ENCODE peak calls at places on chromosomes 1 and 21, in ten cellular contexts. B is bronchial epithelial cell, N is A549, H is GM12865, F is HFF-Myc, I is upper lobe of right lung, M is IMR-90, R is WTC11, L is heart right ventricle, S is GM13977. W is an unnamed sample.

GRCh38 chr1:180926164-180926981 is 13.7 kb downstream of the KIAA1614 start:
- DNase-seq in B (no peak), N (no peak), H (no peak), F (peak; percentile 9), I (no peak), M (peak; percentile 43), R (no peak), L (peak; percentile 75), S (no peak), W (no peak)

GRCh38 chr21:34639882-34640788 is 25.2 kb upstream of the RCAN1 start:
- DNase-seq in B (no peak), N (no peak), H (peak; percentile 86), F (no peak), I (no peak), M (peak; percentile 13), R (no peak), L (no peak), S (peak; percentile 40), W (peak; percentile 49)

GRCh38 chr1:54872041-54872342 is 15.0 kb downstream of the DHCR24 start:
- DNase-seq in B (no peak), N (no peak), H (no peak), F (no peak), I (no peak), M (no peak), R (no peak), L (no peak), S (no peak), W (no peak)

GRCh38 chr1:181588631-181589030 is 105.3 kb downstream of the CACNA1E start:
- DNase-seq in B (peak; percentile 38), N (no peak), H (no peak), F (no peak), I (no peak), M (no peak), R (no peak), L (no peak), S (no peak), W (no peak)

GRCh38 chr21:42288962-42289361 is 26.2 kb downstream of the TFF3 start:
- DNase-seq in B (no peak), N (no peak), H (no peak), F (no peak), I (no peak), M (no peak), R (no peak), L (no peak), S (no peak), W (no peak)

GRCh38 chr21:28213221-28213620 is 779.5 kb downstream of the LTN1 start:
- DNase-seq in B (no peak), N (no peak), H (no peak), F (no peak), I (no peak), M (no peak), R (no peak), L (no peak), S (no peak), W (no peak)

GRCh38 chr1:205567716-205568115 is 63.2 kb downstream of the CDK18 start:
- DNase-seq in B (no peak), N (no peak), H (no peak), F (no peak), I (peak; percentile 32), M (no peak), R (no peak), L (no peak), S (no peak), W (no peak)

GRCh38 chr1:44932151-44932550 is 54.2 kb downstream of the EIF2B3 start:
- DNase-seq in B (peak; percentile 57), N (no peak), H (no peak), F (no peak), I (no peak), M (no peak), R (no peak), L (no peak), S (no peak), W (no peak)

GRCh38 chr1:91381844-91382243 is 22.8 kb downstream of the HFM1 start:
- DNase-seq in B (no peak), N (no peak), H (no peak), F (no peak), I (no peak), M (peak; percentile 1), R (no peak), L (no peak), S (no peak), W (no peak)

GRCh38 chr1:27122652-27123051 is 32.3 kb downstream of the SLC9A1 start:
- DNase-seq in B (peak; percentile 64), N (peak; percentile 61), H (no peak), F (peak; percentile 77), I (peak; percentile 74), M (peak; percentile 73), R (no peak), L (peak; percentile 40), S (no peak), W (no peak)

GRCh38 chr1:3069491-3070303 is 694 bp downstream of the PRDM16 start:
- DNase-seq in B (peak; percentile 27), N (peak; percentile 57), H (no peak), F (no peak), I (peak; percentile 76), M (peak; percentile 19), R (peak; percentile 51), L (no peak), S (no peak), W (peak; percentile 65)
- TF ChIP-seq CTCF in B (peak; percentile 43), N (peak; percentile 52), H (no peak), F (no peak), I (peak; percentile 36), M (peak; percentile 41), R (no peak), L (peak; percentile 27), S (no peak), W (no peak)

GRCh38 chr1:11943619-11944018 is 9.1 kb downstream of the PLOD1 start:
- DNase-seq in B (no peak), N (no peak), H (no peak), F (no peak), I (no peak), M (no peak), R (no peak), L (no peak), S (no peak), W (no peak)
- TF ChIP-seq CTCF in B (no peak), N (no peak), H (no peak), F (no peak), I (no peak), M (no peak), R (no peak), L (no peak), S (no peak), W (no peak)

GRCh38 chr1:244272471-244273261 is 179.0 kb downstream of the ADSS2 start:
- DNase-seq in B (peak; percentile 80), N (peak; percentile 92), H (peak; percentile 88), F (peak; percentile 91), I (peak; percentile 63), M (peak; percentile 92), R (peak; percentile 74), L (peak; percentile 25), S (peak; percentile 75), W (peak; percentile 72)
- TF ChIP-seq CTCF in B (peak; percentile 83), N (peak; percentile 100), H (peak; percentile 92), F (peak; percentile 91), I (peak; percentile 96), M (peak; percentile 100), R (peak; percentile 78), L (peak; percentile 90), S (peak; percentile 97), W (peak; percentile 95)

GRCh38 chr21:39106881-39107462 is 76.3 kb downstream of the PSMG1 start:
- DNase-seq in B (no peak), N (no peak), H (no peak), F (no peak), I (no peak), M (no peak), R (no peak), L (no peak), S (no peak), W (no peak)
- TF ChIP-seq CTCF in B (no peak), N (no peak), H (no peak), F (no peak), I (no peak), M (no peak), R (no peak), L (no peak), S (no peak), W (no peak)

GRCh38 chr1:34879230-34879629 is 19.7 kb upstream of the SMIM12 start:
- DNase-seq in B (no peak), N (no peak), H (no peak), F (no peak), I (no peak), M (no peak), R (peak; percentile 67), L (no peak), S (no peak), W (no peak)
- TF ChIP-seq CTCF in B (no peak), N (no peak), H (no peak), F (no peak), I (no peak), M (no peak), R (no peak), L (no peak), S (no peak), W (no peak)

GRCh38 chr1:22366346-22366745 is 85.3 kb upstream of the ZBTB40 start:
- DNase-seq in B (no peak), N (no peak), H (no peak), F (no peak), I (no peak), M (no peak), R (no peak), L (no peak), S (no peak), W (no peak)

GRCh38 chr1:22363403-22364325 is 88.0 kb upstream of the ZBTB40 start:
- DNase-seq in B (no peak), N (no peak), H (no peak), F (no peak), I (no peak), M (no peak), R (no peak), L (no peak), S (no peak), W (no peak)

GRCh38 chr1:22365331-22366295 is 86.0 kb upstream of the ZBTB40 start:
- DNase-seq in B (no peak), N (no peak), H (no peak), F (no peak), I (no peak), M (no peak), R (no peak), L (no peak), S (no peak), W (no peak)

GRCh38 chr1:22364326-22364650 is 87.4 kb upstream of the ZBTB40 start:
- DNase-seq in B (no peak), N (no peak), H (no peak), F (no peak), I (no peak), M (no peak), R (no peak), L (no peak), S (no peak), W (no peak)

DNA sequence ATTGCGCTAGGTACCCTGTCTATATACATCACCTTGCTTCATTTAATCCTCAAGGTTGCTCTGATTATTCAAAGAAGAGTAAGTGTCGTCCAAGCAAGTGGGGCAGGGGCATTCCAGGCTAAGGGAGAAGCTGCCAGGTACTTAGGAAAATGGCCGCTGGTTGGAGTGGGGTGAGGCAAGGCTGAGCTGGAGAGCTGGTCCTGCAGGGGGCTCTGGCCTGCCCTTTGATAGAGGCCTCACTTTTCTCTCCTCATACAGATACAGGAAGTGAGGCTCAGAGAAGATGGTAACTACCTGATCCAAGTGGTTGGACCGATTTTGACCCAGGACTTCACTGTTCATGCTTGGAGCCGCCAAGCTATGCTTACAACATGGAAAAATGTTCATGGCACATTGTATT is 86.9 kb upstream of the ZBTB40 start:
- DNase-seq in B (no peak), N (peak; percentile 12), H (no peak), F (no peak), I (no peak), M (no peak), R (peak; percentile 39), L (no peak), S (no peak), W (no peak)
- TF ChIP-seq CTCF in B (no peak), N (no peak), H (no peak), F (peak; percentile 6), I (no peak), M (no peak), R (no peak), L (no peak), S (no peak), W (no peak)